ENCODE peak calls at places on chromosomes 13 and 19, in eight cellular contexts. A is prostate gland, D is stomach, I is HepG2, C is GM23338, E is GM12878, L is suprapubic skin, G is transverse colon. Q is an unnamed sample.

GRCh38 chr13:23715092-23715761 is 145.0 kb downstream of the TNFRSF19 start:
- DNase-seq in D (no peak), G (no peak), I (peak), L (no peak), C (peak), A (no peak), E (no peak), Q (no peak)

GRCh38 chr13:51269039-51269438 is 46.8 kb downstream of the FAM124A start:
- DNase-seq in D (no peak), E (no peak), C (no peak), A (no peak), I (no peak), G (no peak), L (no peak), Q (no peak)

GRCh38 chr13:99854376-99854775 is 117.2 kb downstream of the ZIC5 start:
- DNase-seq in C (no peak), I (no peak), E (no peak), L (no peak), A (no peak), D (no peak), G (no peak), Q (no peak)

GRCh38 chr19:38209671-38210457 is 14.2 kb downstream of the DPF1 start:
- DNase-seq in I (no peak), D (peak), C (peak), E (no peak), L (no peak), A (peak), G (peak), Q (no peak)

GRCh38 chr19:55838251-55838650 is 1.9 kb downstream of the NLRP4 start:
- DNase-seq in C (no peak), I (no peak), A (no peak), D (no peak), L (no peak), G (no peak), E (peak), Q (no peak)

GRCh38 chr19:33240181-33240771 is 14.6 kb upstream of the SLC7A10 start:
- DNase-seq in E (no peak), A (no peak), I (no peak), D (no peak), G (no peak), C (no peak), L (peak), Q (no peak)

GRCh38 chr19:30865481-30865880 is 483.8 kb downstream of the TSHZ3 start:
- DNase-seq in I (no peak), C (no peak), D (no peak), L (no peak), A (no peak), G (no peak), E (no peak), Q (no peak)

GRCh38 chr19:58544591-58545285 is 874 bp downstream of the TRIM28 start:
- DNase-seq in I (no peak), G (no peak), D (no peak), E (no peak), L (peak), C (peak), A (no peak), Q (peak)

GRCh38 chr13:45073809-45074208 is 46.5 kb upstream of the GTF2F2 start:
- DNase-seq in L (no peak), D (no peak), A (no peak), E (no peak), I (no peak), G (no peak), C (peak), Q (no peak)

GRCh38 chr13:43878897-43879322 is 630 bp downstream of the CCDC122 start:
- DNase-seq in G (peak), I (peak), E (peak), L (peak), A (peak), C (peak), D (peak), Q (peak)

DNA sequence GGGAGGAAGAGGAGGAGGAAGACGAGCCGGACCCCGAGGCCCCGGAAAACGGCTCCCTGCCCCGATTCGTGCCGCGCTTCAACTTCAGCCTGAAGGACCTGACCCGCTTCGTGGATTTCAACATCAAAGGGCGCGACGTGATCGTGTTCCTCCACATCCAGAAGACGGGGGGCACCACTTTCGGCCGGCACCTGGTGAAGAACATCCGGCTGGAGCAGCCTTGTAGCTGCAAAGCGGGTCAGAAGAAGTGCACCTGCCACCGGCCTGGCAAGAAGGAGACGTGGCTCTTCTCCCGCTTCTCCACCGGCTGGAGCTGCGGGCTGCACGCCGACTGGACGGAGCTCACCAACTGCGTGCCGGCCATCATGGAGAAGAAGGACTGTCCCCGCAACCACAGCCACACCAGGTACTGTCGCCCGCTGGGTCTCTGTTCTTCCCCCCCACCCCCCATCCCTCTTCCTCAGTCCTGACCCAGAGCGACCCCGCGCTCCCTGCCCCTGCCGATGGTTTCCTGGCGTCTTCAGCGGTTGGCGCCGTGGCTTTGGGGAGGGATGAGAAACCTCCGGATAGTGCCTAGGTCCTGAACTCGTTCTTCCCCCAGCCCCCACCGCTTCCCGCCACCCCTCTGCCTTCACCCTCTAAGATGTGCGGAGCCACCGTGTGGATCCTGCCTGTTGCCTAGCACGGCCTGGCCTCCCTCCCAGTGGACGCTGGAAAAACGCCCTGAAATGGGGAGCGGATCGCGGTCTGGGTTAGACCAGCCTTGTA is 1.4 kb downstream of the HS6ST3 start:
- DNase-seq in E (no peak), D (peak), L (peak), I (no peak), A (no peak), C (peak), G (no peak), Q (no peak)
- TF ChIP-seq POLR2AphosphoS5 in E (no peak), D (no peak), L (no peak), I (no peak), A (no peak), C (no peak), G (no peak), Q (no peak)

DNA sequence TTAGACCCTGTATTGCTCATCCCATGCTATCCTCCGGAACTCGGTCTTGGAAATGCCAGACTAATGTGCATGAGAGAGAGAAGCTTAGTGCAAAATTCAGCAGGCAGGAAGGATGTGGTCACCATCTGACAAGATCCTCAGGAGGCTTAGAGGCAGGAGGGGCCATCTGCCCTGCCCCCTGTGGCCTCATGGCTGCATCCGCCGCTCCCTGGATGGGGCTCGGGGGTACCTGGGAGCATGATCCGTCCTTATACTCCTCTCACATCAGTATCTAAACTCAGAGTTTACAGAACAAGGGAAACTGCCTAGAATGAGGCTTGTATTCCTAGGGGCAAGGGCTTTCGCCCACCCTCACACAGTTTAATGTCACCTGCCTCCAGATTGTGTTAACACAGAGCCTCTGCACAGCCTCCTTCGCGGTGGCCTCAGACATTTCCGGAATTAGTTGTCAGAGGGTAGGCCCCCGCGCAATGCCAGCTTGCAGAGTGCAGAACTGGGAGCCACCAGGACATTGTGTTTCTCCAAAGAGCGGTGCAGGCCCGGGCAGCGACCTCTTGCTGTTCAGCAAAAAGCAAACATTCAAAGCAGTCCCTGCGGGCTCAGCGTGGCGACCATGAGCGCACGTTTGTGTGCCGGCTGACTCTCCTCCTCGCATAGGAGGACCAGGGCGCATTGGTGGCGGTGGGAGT is 39.2 kb downstream of the GPR12 start:
- DNase-seq in E (no peak), G (peak), C (no peak), A (no peak), I (no peak), L (no peak), D (peak), Q (no peak)
- TF ChIP-seq POLR2AphosphoS5 in E (no peak), G (no peak), C (no peak), A (no peak), I (no peak), L (no peak), D (no peak), Q (no peak)

GRCh38 chr19:42514449-42514848 is 13.8 kb downstream of the CEACAM1 start:
- DNase-seq in I (no peak), D (no peak), A (no peak), C (no peak), E (no peak), G (no peak), L (no peak), Q (no peak)
- TF ChIP-seq POLR2AphosphoS5 in I (no peak), D (no peak), A (no peak), C (no peak), E (no peak), G (no peak), L (no peak), Q (no peak)

GRCh38 chr19:2229103-2230028 is 6.8 kb downstream of the PLEKHJ1 start:
- DNase-seq in L (no peak), A (no peak), G (no peak), D (peak), I (no peak), C (no peak), E (no peak), Q (no peak)
- TF ChIP-seq POLR2AphosphoS5 in L (no peak), A (no peak), G (no peak), D (no peak), I (no peak), C (no peak), E (no peak), Q (no peak)

GRCh38 chr19:44164673-44165512 is at the start of gene ZNF226:
- DNase-seq in I (peak), C (peak), L (peak), A (peak), D (peak), G (peak), E (peak), Q (peak)
- TF ChIP-seq POLR2AphosphoS5 in I (peak), C (peak), L (peak), A (peak), D (peak), G (peak), E (peak), Q (peak)

GRCh38 chr19:6516659-6517291 is 14.1 kb upstream of the TNFSF9 start:
- DNase-seq in C (peak), G (peak), L (peak), D (peak), E (no peak), I (peak), A (peak), Q (peak)
- TF ChIP-seq POLR2AphosphoS5 in C (no peak), G (no peak), L (no peak), D (no peak), E (peak), I (no peak), A (peak), Q (peak)

GRCh38 chr13:113902956-113903355 is 39.1 kb upstream of the GAS6 start:
- DNase-seq in I (no peak), E (no peak), G (no peak), D (peak), C (no peak), A (no peak), L (peak), Q (no peak)

GRCh38 chr13:113903912-113904311 is 40.0 kb upstream of the GAS6 start:
- DNase-seq in C (no peak), D (peak), A (no peak), E (no peak), L (no peak), I (no peak), G (no peak), Q (no peak)

GRCh38 chr13:113905018-113905417 is 41.1 kb upstream of the GAS6 start:
- DNase-seq in I (no peak), L (no peak), A (no peak), E (no peak), C (no peak), D (peak), G (no peak), Q (no peak)

GRCh38 chr13:113903361-113903760 is 39.5 kb upstream of the GAS6 start:
- DNase-seq in D (peak), E (no peak), C (no peak), A (no peak), L (peak), G (no peak), I (no peak), Q (no peak)

DNA sequence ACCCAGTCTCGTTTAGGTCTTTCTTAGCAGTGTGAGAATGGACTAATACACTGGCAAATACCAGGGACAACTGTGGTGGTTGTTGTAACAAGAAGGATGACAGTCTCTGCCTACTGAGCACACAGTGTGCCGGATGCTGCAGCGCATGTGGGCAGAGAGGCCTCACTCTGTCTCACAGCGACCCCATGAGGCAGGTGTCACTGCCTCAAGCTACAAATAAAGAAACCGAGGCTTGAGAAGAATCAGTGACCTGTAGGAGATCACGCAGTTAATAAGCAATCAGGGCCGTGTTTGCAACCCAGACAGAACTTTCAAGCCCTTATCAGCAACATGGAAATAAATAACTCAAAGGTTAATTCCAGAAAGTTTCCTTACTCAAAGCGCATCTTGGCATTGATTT is 40.5 kb upstream of the GAS6 start:
- DNase-seq in I (peak), C (peak), L (no peak), G (peak), E (no peak), D (peak), A (no peak), Q (no peak)
- TF ChIP-seq POLR2AphosphoS5 in I (no peak), C (no peak), L (no peak), G (no peak), E (no peak), D (peak), A (no peak), Q (no peak)

DNA sequence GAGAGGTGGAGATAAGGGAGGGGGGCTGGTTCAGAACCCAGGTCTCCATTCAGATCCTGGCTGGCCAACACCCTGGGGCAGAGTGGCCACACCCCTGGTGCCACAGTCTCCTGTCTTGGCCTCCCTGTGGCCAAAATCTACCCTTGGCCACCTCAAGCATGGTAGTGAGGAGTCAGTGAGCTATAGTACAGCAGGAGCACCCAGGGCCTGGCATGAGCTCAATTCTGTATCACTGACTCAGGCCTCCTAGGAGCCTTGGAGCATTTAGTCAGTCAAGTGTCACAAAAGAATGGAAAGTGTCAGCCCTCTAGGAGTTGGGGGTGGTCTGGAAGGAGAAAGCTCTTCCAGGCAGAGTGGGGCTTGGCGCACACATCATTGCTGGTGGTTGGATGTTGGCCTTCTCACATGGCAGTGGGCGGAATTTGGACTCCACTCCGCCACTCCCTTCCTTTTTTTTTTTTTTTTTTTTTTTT is 6.6 kb upstream of the CD79A start:
- DNase-seq in A (no peak), L (no peak), E (no peak), C (no peak), G (no peak), D (no peak), I (no peak), Q (no peak)
- TF ChIP-seq POLR2AphosphoS5 in A (no peak), L (no peak), E (no peak), C (peak), G (no peak), D (no peak), I (peak), Q (no peak)

Q was measured in GM12891.